ENCODE peak calls at places on chromosomes 12 and 14, in ten cellular contexts. A is H1, M is HepG2, T is transverse colon, J is breast epithelium, W is spleen, L is vagina, P is sigmoid colon, X is HL-60, H is stomach. B is an unnamed sample.

GRCh38 chr12:93883436-93884154 is 206.4 kb downstream of the CRADD start:
- DNase-seq in P (no peak), L (no peak), A (no peak), T (no peak), H (no peak), X (no peak), M (no peak), J (no peak), W (no peak), B (no peak)

GRCh38 chr12:52884526-52885293 is 20.2 kb downstream of the KRT8 start:
- DNase-seq in P (peak; percentile 85), M (peak; percentile 97), H (peak; percentile 87), W (peak; percentile 91), A (peak; percentile 98), X (peak; percentile 72), T (peak; percentile 87), L (no peak), J (peak; percentile 82), B (no peak)

GRCh38 chr12:82896979-82897378 is 210.3 kb downstream of the TMTC2 start:
- DNase-seq in T (peak; percentile 42), A (no peak), L (no peak), X (no peak), P (no peak), M (no peak), W (no peak), J (no peak), H (peak; percentile 63), B (no peak)

GRCh38 chr12:5650804-5651461 is 219.0 kb downstream of the NTF3 start:
- DNase-seq in L (no peak), X (no peak), J (no peak), A (no peak), T (no peak), W (no peak), M (no peak), H (no peak), P (no peak), B (no peak)

GRCh38 chr12:10097521-10097920 is 1.3 kb downstream of the CLEC1A start:
- DNase-seq in M (no peak), L (no peak), P (no peak), A (no peak), X (no peak), W (no peak), T (no peak), H (no peak), J (no peak), B (no peak)

GRCh38 chr12:103326190-103326589 is 169.6 kb downstream of the C12orf42 start:
- DNase-seq in W (no peak), M (peak; percentile 20), A (no peak), L (no peak), T (no peak), X (peak; percentile 9), J (no peak), P (no peak), H (no peak), B (no peak)

GRCh38 chr14:51677276-51677675 is 25.6 kb downstream of the FRMD6 start:
- DNase-seq in A (no peak), L (no peak), H (no peak), W (no peak), T (no peak), P (no peak), J (no peak), X (no peak), M (no peak), B (no peak)

GRCh38 chr12:43992856-43993255 is 157.0 kb downstream of the TMEM117 start:
- DNase-seq in A (no peak), T (no peak), X (no peak), M (no peak), P (no peak), H (no peak), J (no peak), L (no peak), W (no peak), B (no peak)

GRCh38 chr12:26286186-26286585 is 90.8 kb downstream of the SSPN start:
- DNase-seq in X (no peak), L (no peak), H (no peak), J (no peak), T (no peak), A (no peak), P (no peak), W (no peak), M (no peak), B (no peak)

GRCh38 chr12:124365726-124366430 is 71.0 kb downstream of the RFLNA start:
- DNase-seq in A (no peak), P (no peak), M (no peak), W (no peak), J (no peak), L (no peak), T (no peak), X (no peak), H (no peak), B (no peak)

GRCh38 chr14:25006031-25006430 is 43.9 kb downstream of the STXBP6 start:
- DNase-seq in M (no peak), J (no peak), L (no peak), H (no peak), T (no peak), X (no peak), W (no peak), P (no peak), A (no peak), B (no peak)

GRCh38 chr12:25083211-25083610 is 111.7 kb downstream of the DNAI7 start:
- DNase-seq in J (no peak), T (no peak), H (no peak), L (no peak), W (no peak), X (no peak), A (no peak), P (no peak), M (no peak), B (no peak)

GRCh38 chr12:24759155-24759554 is 189.7 kb downstream of the BCAT1 start:
- DNase-seq in L (no peak), H (no peak), P (no peak), W (no peak), A (no peak), J (no peak), M (peak; percentile 25), T (no peak), X (no peak), B (no peak)

GRCh38 chr14:31716208-31716607 is 155.0 kb downstream of the NUBPL start:
- DNase-seq in H (no peak), W (no peak), J (no peak), A (no peak), P (no peak), T (no peak), L (no peak), X (no peak), M (no peak), B (no peak)

GRCh38 chr12:109052415-109053323 is at the start of gene USP30:
- DNase-seq in P (peak; percentile 93), T (peak; percentile 89), J (peak; percentile 84), W (peak; percentile 96), X (peak; percentile 87), L (no peak), M (peak; percentile 65), H (peak; percentile 88), A (peak; percentile 91), B (no peak)

GRCh38 chr12:118436002-118436724 is 59.8 kb downstream of the SUDS3 start:
- DNase-seq in P (no peak), H (no peak), L (no peak), W (no peak), T (no peak), M (no peak), X (peak; percentile 13), A (peak; percentile 57), J (no peak), B (no peak)

GRCh38 chr12:42759622-42760273 is 170.2 kb upstream of the PRICKLE1 start:
- DNase-seq in T (peak; percentile 35), L (no peak), M (no peak), W (no peak), X (no peak), A (no peak), P (peak; percentile 91), J (peak; percentile 67), H (peak; percentile 31), B (no peak)

GRCh38 chr12:39780527-39781446 is 161.2 kb upstream of the ABCD2 start:
- DNase-seq in P (no peak), J (no peak), A (no peak), H (no peak), L (no peak), T (no peak), W (no peak), M (no peak), X (no peak), B (no peak)

DNA sequence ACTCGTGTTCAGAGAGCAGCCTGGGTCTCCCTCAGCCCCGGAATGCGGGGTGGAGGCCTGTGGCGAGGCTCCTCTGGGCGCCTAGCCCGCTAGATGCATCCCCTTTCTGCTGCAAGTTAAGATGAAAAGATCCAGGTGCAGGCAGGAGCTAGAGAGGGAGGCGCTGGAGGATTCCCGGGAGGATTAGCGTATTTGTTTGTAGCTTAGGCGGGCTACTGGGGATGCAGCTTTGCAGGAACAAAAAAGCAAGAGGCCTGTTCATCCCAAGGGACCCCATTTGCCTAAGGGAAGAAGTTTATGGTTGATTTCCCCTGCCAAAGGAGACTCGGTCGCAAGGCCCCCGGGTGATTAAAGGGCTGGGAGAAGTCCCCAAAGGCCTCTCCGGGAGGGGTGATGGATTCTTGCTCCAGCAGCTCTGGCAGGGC is 818 bp downstream of the CCDC177 start:
- DNase-seq in H (no peak), W (no peak), A (peak; percentile 60), M (no peak), X (no peak), L (no peak), T (no peak), J (no peak), P (no peak), B (no peak)
- H3K27ac ChIP-seq in H (no peak overlapping the region), W (no peak overlapping the region), A (peak overlapping the region; percentile 22), M (no peak overlapping the region), X (no peak overlapping the region), L (no peak overlapping the region), T (no peak overlapping the region), J (no peak overlapping the region), P (no peak overlapping the region), B (no peak overlapping the region)

DNA sequence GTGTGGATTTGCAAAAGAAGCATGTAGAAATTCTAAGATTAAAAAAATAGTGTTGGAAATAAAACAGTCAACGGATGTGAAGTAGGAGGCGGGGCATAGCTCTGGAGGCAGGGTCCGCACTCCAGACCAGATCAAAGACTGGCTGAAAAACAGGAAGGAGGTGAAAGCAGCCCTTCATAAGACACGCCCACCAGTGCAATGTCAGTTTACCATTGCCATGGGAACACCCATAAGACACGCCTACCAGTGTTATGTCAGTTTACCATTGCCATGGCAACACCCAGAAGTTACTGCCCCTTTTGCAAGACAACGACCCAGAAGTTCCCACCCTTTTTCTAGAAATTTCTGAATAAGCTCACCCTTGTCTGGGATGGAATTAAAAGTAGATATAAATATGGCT is 87.1 kb downstream of the FZD10 start:
- DNase-seq in X (no peak), H (no peak), J (no peak), A (no peak), M (no peak), L (no peak), T (no peak), W (no peak), P (no peak), B (no peak)
- TF ChIP-seq POLR2AphosphoS5 in X (no peak), H (no peak), J (no peak), A (no peak), M (no peak), L (no peak), T (no peak), W (no peak), P (no peak), B (no peak)

GRCh38 chr12:132046561-132046960 is 96.8 kb downstream of the EP400 start:
- DNase-seq in T (no peak), L (no peak), P (peak; percentile 85), J (no peak), W (peak; percentile 45), H (no peak), M (no peak), A (no peak), X (no peak), B (no peak)
- H3K27ac ChIP-seq in T (no peak overlapping the region), L (no peak overlapping the region), P (peak overlapping the region; percentile 70), J (no peak overlapping the region), W (no peak overlapping the region), H (no peak overlapping the region), M (no peak overlapping the region), A (peak overlapping the region; percentile 26), X (no peak overlapping the region), B (no peak overlapping the region)

GRCh38 chr14:92106095-92106937 is at the start of gene ATXN3:
- DNase-seq in T (peak; percentile 97), L (peak; percentile 98), H (peak; percentile 97), M (peak; percentile 96), W (peak; percentile 99), X (peak; percentile 98), P (peak; percentile 99), A (peak; percentile 86), J (peak; percentile 96), B (peak; percentile 83)
- TF ChIP-seq POLR2AphosphoS5 in T (peak; percentile 68), L (peak; percentile 84), H (peak; percentile 70), M (peak; percentile 64), W (peak; percentile 91), X (no peak), P (peak; percentile 83), A (peak; percentile 57), J (peak; percentile 69), B (peak; percentile 67)